ENCODE peak calls at places on chromosomes 13 and 19, in eight cellular contexts. H is body of pancreas, Y is Peyer's patch, B is cardiac muscle cell, A is GM12878, C is psoas muscle, K is heart left ventricle, V is tibial artery. F is an unnamed sample.

GRCh38 chr13:24306632-24307031 is 2.7 kb upstream of the C1QTNF9 start:
- DNase-seq in H (no peak), Y (no peak), B (peak), A (no peak), C (no peak), K (no peak), V (no peak), F (no peak)

GRCh38 chr19:47598407-47599349 is 10.3 kb upstream of the BICRA start:
- DNase-seq in H (peak), Y (no peak), B (peak), A (no peak), C (peak), K (peak), V (peak), F (no peak)

GRCh38 chr19:8240274-8241229 is 31.4 kb downstream of the CERS4 start:
- DNase-seq in H (peak), Y (peak), B (peak), A (peak), C (peak), K (peak), V (peak), F (peak)

GRCh38 chr19:17860993-17861360 is 1.3 kb downstream of the RPL18A start:
- DNase-seq in H (no peak), Y (no peak), B (no peak), A (no peak), C (no peak), K (no peak), V (no peak), F (no peak)

GRCh38 chr13:101473458-101473857 is 21.0 kb downstream of the ITGBL1 start:
- DNase-seq in H (no peak), Y (no peak), B (peak), A (no peak), C (no peak), K (no peak), V (peak), F (no peak)

GRCh38 chr19:1336079-1336684 is 47.5 kb upstream of the NDUFS7 start:
- DNase-seq in H (no peak), Y (no peak), B (no peak), A (peak), C (no peak), K (no peak), V (no peak), F (no peak)

GRCh38 chr13:111131610-111132009 is 16.5 kb downstream of the ARHGEF7 start:
- DNase-seq in H (no peak), Y (no peak), B (no peak), A (no peak), C (no peak), K (no peak), V (no peak), F (no peak)

GRCh38 chr19:23283925-23284324 is 33.7 kb upstream of the ZNF724 start:
- DNase-seq in H (peak), Y (peak), B (peak), A (no peak), C (peak), K (peak), V (peak), F (no peak)

GRCh38 chr13:22055259-22055658 is 384.4 kb downstream of the FGF9 start:
- DNase-seq in H (no peak), Y (no peak), B (no peak), A (no peak), C (no peak), K (no peak), V (no peak), F (no peak)

GRCh38 chr13:29382021-29382420 is 213.5 kb downstream of the SLC7A1 start:
- DNase-seq in H (no peak), Y (no peak), B (no peak), A (no peak), C (no peak), K (no peak), V (no peak), F (no peak)

GRCh38 chr13:50127017-50127725 is 111.9 kb downstream of the KCNRG start:
- DNase-seq in H (peak), Y (peak), B (peak), A (no peak), C (peak), K (peak), V (peak), F (peak)

GRCh38 chr19:21848706-21849105 is 12.7 kb upstream of the ZNF43 start:
- DNase-seq in H (no peak), Y (no peak), B (peak), A (no peak), C (no peak), K (no peak), V (no peak), F (no peak)

GRCh38 chr13:40026741-40027140 is 371.3 kb downstream of the COG6 start:
- DNase-seq in H (no peak), Y (no peak), B (no peak), A (peak), C (no peak), K (no peak), V (no peak), F (no peak)

GRCh38 chr13:26557393-26558073 is at the start of gene WASF3:
- DNase-seq in H (peak), Y (peak), B (peak), A (peak), C (peak), K (peak), V (peak), F (peak)

GRCh38 chr19:12278713-12279112 is 16.0 kb downstream of the ZNF44 start:
- DNase-seq in H (no peak), Y (no peak), B (no peak), A (no peak), C (no peak), K (no peak), V (no peak), F (no peak)

GRCh38 chr19:5046339-5047039 is 77.6 kb downstream of the KDM4B start:
- DNase-seq in H (peak), Y (peak), B (no peak), A (no peak), C (peak), K (no peak), V (peak), F (peak)

GRCh38 chr13:50453238-50453637 is 390.3 kb downstream of the DLEU7 start:
- DNase-seq in H (no peak), Y (no peak), B (peak), A (no peak), C (no peak), K (no peak), V (no peak), F (no peak)

GRCh38 chr13:62246581-62246980 is 830.9 kb upstream of the PCDH20 start:
- DNase-seq in H (no peak), Y (no peak), B (no peak), A (no peak), C (no peak), K (no peak), V (no peak), F (no peak)

GRCh38 chr13:38542601-38543000 is 144.3 kb upstream of the FREM2 start:
- DNase-seq in H (no peak), Y (no peak), B (no peak), A (no peak), C (no peak), K (no peak), V (no peak), F (no peak)

GRCh38 chr13:74774252-74774651 is 640.0 kb upstream of the KLF12 start:
- DNase-seq in H (no peak), Y (no peak), B (peak), A (no peak), C (no peak), K (no peak), V (no peak), F (no peak)

GRCh38 chr13:44329909-44330545 is 43.6 kb upstream of the SERP2 start:
- DNase-seq in H (no peak), Y (no peak), B (no peak), A (no peak), C (no peak), K (no peak), V (no peak), F (no peak)

GRCh38 chr13:31045621-31046081 is 113.2 kb downstream of the TEX26 start:
- DNase-seq in H (peak), Y (peak), B (peak), A (peak), C (peak), K (peak), V (peak), F (peak)

GRCh38 chr19:28217064-28217463 is 995.9 kb downstream of the UQCRFS1 start:
- DNase-seq in H (no peak), Y (no peak), B (no peak), A (no peak), C (no peak), K (no peak), V (no peak), F (no peak)

GRCh38 chr13:47991859-47992258 is 9.2 kb downstream of the SUCLA2 start:
- DNase-seq in H (no peak), Y (no peak), B (no peak), A (no peak), C (no peak), K (no peak), V (no peak), F (no peak)

GRCh38 chr13:72141845-72142470 is 275.0 kb upstream of the DACH1 start:
- DNase-seq in H (peak), Y (no peak), B (peak), A (no peak), C (no peak), K (no peak), V (no peak), F (no peak)

GRCh38 chr19:40740747-40741146 is 9.5 kb downstream of the ACTMAP start:
- DNase-seq in H (no peak), Y (no peak), B (no peak), A (no peak), C (peak), K (peak), V (peak), F (peak)

GRCh38 chr13:21534760-21535159 is 69.2 kb downstream of the MICU2 start:
- DNase-seq in H (no peak), Y (no peak), B (no peak), A (no peak), C (no peak), K (no peak), V (no peak), F (no peak)

GRCh38 chr13:113196970-113197737 is 11.3 kb downstream of the PCID2 start:
- DNase-seq in H (no peak), Y (no peak), B (no peak), A (no peak), C (no peak), K (no peak), V (no peak), F (no peak)

GRCh38 chr19:14094854-14095253 is 4.3 kb upstream of the SAMD1 start:
- DNase-seq in H (no peak), Y (no peak), B (no peak), A (no peak), C (no peak), K (no peak), V (no peak), F (no peak)

GRCh38 chr19:14093117-14093784 is 2.7 kb upstream of the SAMD1 start:
- DNase-seq in H (no peak), Y (no peak), B (no peak), A (no peak), C (no peak), K (no peak), V (no peak), F (no peak)

GRCh38 chr19:14096272-14096992 is 5.9 kb upstream of the SAMD1 start:
- DNase-seq in H (no peak), Y (no peak), B (no peak), A (no peak), C (no peak), K (no peak), V (no peak), F (no peak)

GRCh38 chr19:14101003-14101545 is 10.5 kb upstream of the SAMD1 start:
- DNase-seq in H (no peak), Y (no peak), B (no peak), A (no peak), C (no peak), K (no peak), V (no peak), F (no peak)

DNA sequence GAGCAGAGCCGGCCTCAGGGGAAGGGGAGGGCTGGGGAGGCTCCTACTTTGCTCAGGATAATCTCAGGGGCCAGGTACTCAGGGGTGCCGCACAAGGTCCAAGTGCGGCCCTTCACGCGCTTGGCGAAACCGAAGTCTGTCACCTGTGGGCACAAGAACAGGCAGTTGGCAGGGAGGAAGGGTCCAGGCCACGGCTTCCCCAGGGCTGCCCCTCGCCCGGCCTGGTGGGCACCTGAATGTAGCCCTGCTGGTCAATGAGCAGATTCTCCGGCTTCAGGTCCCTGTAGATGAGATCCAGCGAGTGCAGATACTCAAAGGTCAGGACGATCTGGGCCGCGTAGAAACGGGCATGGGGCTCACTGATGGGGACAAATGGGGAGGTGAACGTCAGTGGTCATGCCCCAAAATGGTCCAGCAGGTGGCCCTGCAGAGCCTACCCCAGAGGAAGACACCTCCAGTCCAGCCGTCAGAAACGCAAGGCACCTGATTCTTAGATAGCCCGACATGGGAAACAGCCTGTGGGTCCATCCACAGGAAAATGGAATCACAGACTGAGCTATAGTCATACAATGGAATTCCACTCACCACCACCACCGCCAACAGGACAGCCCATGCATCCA is 7.1 kb upstream of the SAMD1 start:
- DNase-seq in H (no peak), Y (no peak), B (no peak), A (no peak), C (no peak), K (no peak), V (no peak), F (no peak)
- TF ChIP-seq CTCF in H (no peak), Y (peak), B (peak), A (no peak), C (peak), K (peak), V (no peak), F (peak)

GRCh38 chr19:42175952-42176648 is 41.4 kb downstream of the DEDD2 start:
- DNase-seq in H (no peak), Y (no peak), B (peak), A (no peak), C (no peak), K (no peak), V (no peak), F (no peak)
- H3K4me3 ChIP-seq in H (peak), Y (peak), B (peak), A (peak), C (peak), K (peak), V (peak), F (peak)

DNA sequence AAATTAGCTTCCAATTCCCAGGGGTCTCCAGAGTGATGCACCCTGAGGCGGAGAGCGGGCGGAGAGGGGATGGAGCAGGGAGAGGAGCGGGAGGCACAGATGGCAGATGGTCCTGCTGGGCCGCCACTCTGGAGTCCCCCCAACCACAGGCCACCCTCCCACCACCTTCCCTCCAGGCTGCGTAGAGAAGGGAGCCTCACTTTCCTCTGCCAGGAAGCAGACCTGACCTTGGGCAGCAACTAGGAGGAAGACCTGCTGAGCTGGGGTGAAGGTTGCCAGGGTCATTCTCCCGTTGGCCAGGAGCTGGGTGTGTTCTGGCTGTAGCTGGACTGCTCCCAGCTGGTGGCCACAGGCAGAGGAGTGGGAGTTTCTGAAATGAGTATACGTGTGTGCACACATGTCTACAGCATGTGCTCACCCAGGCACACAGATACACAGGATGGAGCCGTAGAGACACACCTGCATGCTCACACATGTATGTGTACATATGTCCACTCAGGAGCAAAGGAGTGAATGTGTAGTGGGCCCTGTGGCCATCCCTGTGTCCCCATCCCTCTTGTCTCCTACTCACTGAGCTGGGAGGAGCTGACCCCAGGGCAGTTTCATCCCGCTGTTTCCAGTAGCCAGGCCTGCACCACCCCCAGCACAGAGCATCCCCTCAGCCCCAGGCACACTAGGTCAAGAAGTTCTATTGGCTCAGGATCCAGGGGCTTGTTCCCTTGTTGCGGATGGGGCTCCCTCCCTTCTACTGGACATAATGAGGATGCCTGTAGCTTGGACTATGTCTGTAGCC is 53.0 kb downstream of the CHST8 start:
- DNase-seq in H (no peak), Y (no peak), B (no peak), A (no peak), C (no peak), K (no peak), V (peak), F (peak)
- H3K27ac ChIP-seq in H (no peak), Y (no peak), B (no peak), A (no peak), C (no peak), K (no peak), V (no peak), F (no peak)

GRCh38 chr19:49224856-49225255 is 67.3 kb downstream of the TRPM4 start:
- DNase-seq in H (peak), Y (peak), B (peak), A (no peak), C (peak), K (peak), V (no peak), F (no peak)
- TF ChIP-seq CTCF in H (peak), Y (peak), B (peak), A (peak), C (peak), K (peak), V (no peak), F (peak)

GRCh38 chr13:98752942-98753290 is 444 bp upstream of the SLC15A1 start:
- DNase-seq in H (no peak), Y (no peak), B (no peak), A (no peak), C (no peak), K (no peak), V (no peak), F (no peak)
- H3K4me3 ChIP-seq in H (no peak), Y (no peak), B (peak), A (no peak), C (peak), K (no peak), V (no peak), F (no peak)

DNA sequence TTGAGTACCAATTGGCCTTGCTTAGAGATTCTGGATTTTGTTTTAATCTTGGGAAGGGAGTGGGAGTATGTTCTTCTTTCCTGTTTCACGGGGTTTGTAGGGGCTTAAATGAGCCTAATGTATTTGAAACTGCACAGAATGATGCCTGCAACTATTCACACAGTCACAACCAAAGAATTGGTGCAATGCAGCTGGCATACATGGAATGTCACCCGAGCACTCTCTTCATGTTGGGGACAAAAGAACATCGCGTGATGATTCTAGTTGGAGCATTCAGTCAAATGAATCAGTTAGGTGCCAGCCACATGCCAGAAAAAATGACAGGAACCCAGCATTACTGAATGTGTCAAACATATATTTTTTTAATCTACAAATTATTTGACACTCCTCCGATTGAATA is 22.1 kb downstream of the STARD13 start:
- DNase-seq in H (no peak), Y (no peak), B (no peak), A (no peak), C (no peak), K (no peak), V (no peak), F (no peak)
- H3K27ac ChIP-seq in H (peak), Y (no peak), B (no peak), A (no peak), C (no peak), K (peak), V (no peak), F (peak)

GRCh38 chr13:105918842-105919741 is 616.4 kb downstream of the EFNB2 start:
- DNase-seq in H (peak), Y (peak), B (peak), A (no peak), C (no peak), K (no peak), V (no peak), F (no peak)

GRCh38 chr13:105920375-105920774 is 615.1 kb downstream of the EFNB2 start:
- DNase-seq in H (no peak), Y (no peak), B (peak), A (no peak), C (no peak), K (no peak), V (no peak), F (no peak)

GRCh38 chr13:105914637-105915036 is 620.8 kb downstream of the EFNB2 start:
- DNase-seq in H (no peak), Y (no peak), B (peak), A (no peak), C (no peak), K (no peak), V (no peak), F (no peak)

GRCh38 chr13:105915451-105915850 is 620.0 kb downstream of the EFNB2 start:
- DNase-seq in H (no peak), Y (no peak), B (peak), A (no peak), C (no peak), K (no peak), V (no peak), F (no peak)
- TF ChIP-seq CTCF in H (no peak), Y (no peak), B (no peak), A (no peak), C (no peak), K (no peak), V (no peak), F (no peak)

GRCh38 chr19:3407556-3408516 is 41.5 kb downstream of the NFIC start:
- DNase-seq in H (peak), Y (no peak), B (peak), A (no peak), C (peak), K (peak), V (peak), F (no peak)

GRCh38 chr19:3412066-3412465 is 45.7 kb downstream of the NFIC start:
- DNase-seq in H (no peak), Y (no peak), B (no peak), A (no peak), C (no peak), K (no peak), V (no peak), F (no peak)

GRCh38 chr19:3411636-3412035 is 45.3 kb downstream of the NFIC start:
- DNase-seq in H (peak), Y (no peak), B (no peak), A (no peak), C (no peak), K (no peak), V (no peak), F (no peak)

GRCh38 chr19:3408996-3409345 is 42.6 kb downstream of the NFIC start:
- DNase-seq in H (no peak), Y (no peak), B (no peak), A (no peak), C (no peak), K (no peak), V (no peak), F (no peak)

DNA sequence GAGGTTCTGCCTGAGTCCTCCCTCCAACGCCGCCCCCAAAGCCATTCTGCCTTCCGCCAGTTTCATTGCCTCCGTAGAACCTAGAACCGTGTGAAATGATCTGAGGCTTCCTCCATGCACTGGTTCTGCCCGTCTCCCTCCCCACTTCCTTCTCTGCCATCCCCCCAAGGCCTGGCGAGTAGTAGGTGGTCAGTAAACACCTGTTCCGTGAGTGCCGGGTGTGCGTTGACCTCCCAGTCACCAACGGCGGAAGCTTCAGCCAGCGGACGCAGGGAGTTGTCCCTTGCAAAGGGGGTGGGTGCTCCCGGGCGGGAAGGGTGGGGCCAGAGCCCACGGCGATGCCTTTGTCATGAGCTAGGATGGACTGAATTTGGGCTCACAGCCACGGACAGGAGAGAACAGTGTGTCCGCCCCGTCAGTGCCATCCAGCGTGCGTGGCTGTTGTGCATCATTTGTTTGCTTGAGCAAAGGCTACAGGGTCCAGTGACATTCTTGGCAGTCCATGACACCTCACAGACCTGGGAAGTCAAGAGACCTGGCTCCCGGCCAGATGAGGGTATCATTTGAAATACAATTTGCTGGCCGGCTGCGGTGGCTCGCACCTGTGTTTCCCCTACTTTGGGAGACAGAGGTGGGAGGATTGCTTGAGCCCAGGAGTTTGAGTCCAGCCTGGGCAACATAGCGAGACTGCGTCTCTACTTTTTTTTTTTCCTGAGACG is 43.1 kb downstream of the NFIC start:
- DNase-seq in H (peak), Y (no peak), B (no peak), A (no peak), C (peak), K (peak), V (no peak), F (no peak)
- H3K4me3 ChIP-seq in H (no peak), Y (no peak), B (no peak), A (no peak), C (peak), K (peak), V (no peak), F (no peak)

F was measured in upper lobe of right lung.